ENCODE peak calls at places on chromosome 7, in seven cellular contexts. D is neuronal stem cell, S is IMR-90, M is H9, G is trophoblast cell, P is H1, V is mesenchymal stem cell. A is an unnamed sample.

GRCh38 chr7:130369110-130369711 is 11.1 kb upstream of the CPA1 start:
- DNase-seq in V (peak), M (no peak), P (no peak), S (peak), D (no peak), G (peak), A (peak)

GRCh38 chr7:106283831-106284515 is 810 bp downstream of the NAMPT start:
- DNase-seq in M (no peak), S (peak), V (peak), D (peak), G (peak), P (no peak), A (peak)

GRCh38 chr7:102146989-102147388 is 139.7 kb upstream of the SH2B2 start:
- DNase-seq in P (no peak), D (no peak), S (peak), G (no peak), M (no peak), V (no peak), A (no peak)

GRCh38 chr7:42262907-42263466 is 26.0 kb upstream of the GLI3 start:
- DNase-seq in G (peak), D (no peak), M (peak), S (peak), P (no peak), V (no peak), A (peak)

GRCh38 chr7:135538387-135538786 is 19.3 kb upstream of the NUP205 start:
- DNase-seq in S (no peak), G (no peak), D (no peak), V (no peak), M (no peak), P (no peak), A (no peak)

GRCh38 chr7:109213081-109213480 is 643.4 kb downstream of the DNAJB9 start:
- DNase-seq in G (peak), M (no peak), P (no peak), D (no peak), V (no peak), S (no peak), A (peak)

GRCh38 chr7:112515989-112516388 is 35.2 kb downstream of the LSMEM1 start:
- DNase-seq in P (no peak), V (no peak), D (no peak), G (no peak), S (no peak), M (no peak), A (peak)

GRCh38 chr7:105388373-105389089 is at the start of gene SRPK2:
- DNase-seq in P (no peak), S (peak), G (peak), V (peak), D (peak), M (peak), A (peak)

GRCh38 chr7:148686312-148686937 is 12.3 kb upstream of the CUL1 start:
- DNase-seq in D (no peak), S (no peak), V (no peak), M (no peak), G (no peak), P (no peak), A (no peak)

GRCh38 chr7:47327698-47328391 is 254.1 kb downstream of the TNS3 start:
- DNase-seq in M (peak), G (peak), S (peak), P (peak), D (peak), V (peak), A (peak)

GRCh38 chr7:47373871-47374451 is 207.9 kb downstream of the TNS3 start:
- DNase-seq in P (no peak), G (no peak), S (no peak), M (no peak), V (no peak), D (no peak), A (no peak)

GRCh38 chr7:13852281-13852968 is 137.0 kb downstream of the ETV1 start:
- DNase-seq in P (no peak), V (peak), G (no peak), S (no peak), D (no peak), M (no peak), A (no peak)

GRCh38 chr7:111796671-111797070 is 234.4 kb upstream of the IMMP2L start:
- DNase-seq in G (no peak), V (peak), M (no peak), D (peak), S (peak), P (no peak), A (peak)

GRCh38 chr7:2967238-2967637 is 76.4 kb downstream of the CARD11 start:
- DNase-seq in S (no peak), V (no peak), P (no peak), D (no peak), G (no peak), M (no peak), A (peak)

GRCh38 chr7:146956323-146956722 is 839.7 kb downstream of the CNTNAP2 start:
- DNase-seq in V (no peak), G (no peak), M (no peak), P (no peak), D (no peak), S (no peak), A (no peak)

GRCh38 chr7:148919859-148920258 is 35.8 kb upstream of the EZH2 start:
- DNase-seq in M (no peak), S (no peak), D (no peak), P (no peak), G (no peak), V (no peak), A (no peak)

GRCh38 chr7:99027241-99027640 is 116.7 kb downstream of the SMURF1 start:
- DNase-seq in S (peak), V (no peak), G (no peak), D (no peak), P (no peak), M (no peak), A (no peak)

GRCh38 chr7:82677064-82677463 is 233.5 kb upstream of the CACNA2D1 start:
- DNase-seq in G (no peak), P (no peak), D (no peak), S (no peak), V (peak), M (no peak), A (peak)

GRCh38 chr7:65239707-65240352 is 133.8 kb upstream of the ZNF92 start:
- DNase-seq in M (peak), D (peak), S (no peak), G (no peak), V (peak), P (peak), A (peak)

GRCh38 chr7:3283130-3283704 is 17.8 kb upstream of the SDK1 start:
- DNase-seq in D (no peak), M (no peak), G (no peak), P (no peak), V (no peak), S (no peak), A (no peak)

GRCh38 chr7:69859342-69859741 is 261.1 kb downstream of the AUTS2 start:
- DNase-seq in V (no peak), G (no peak), D (no peak), P (no peak), S (no peak), M (no peak), A (no peak)

GRCh38 chr7:159095979-159096411 is 48.7 kb downstream of the VIPR2 start:
- DNase-seq in D (no peak), M (peak), V (no peak), G (no peak), S (no peak), P (no peak), A (no peak)

GRCh38 chr7:44881610-44882009 is 3.7 kb downstream of the PURB start:
- DNase-seq in D (no peak), V (peak), S (peak), M (no peak), G (no peak), P (no peak), A (no peak)

GRCh38 chr7:75993689-75994387 is 557 bp downstream of the TMEM120A start:
- DNase-seq in G (peak), V (peak), S (peak), M (peak), P (no peak), D (peak), A (peak)

GRCh38 chr7:47827321-47827720 is 120.9 kb downstream of the PKD1L1 start:
- DNase-seq in V (no peak), P (no peak), D (no peak), S (no peak), G (no peak), M (no peak), A (no peak)

GRCh38 chr7:23662983-23663313 is 17.1 kb upstream of the FAM221A start:
- DNase-seq in S (no peak), P (no peak), D (no peak), M (no peak), V (no peak), G (no peak), A (no peak)

GRCh38 chr7:44565097-44565794 is 8.5 kb downstream of the DDX56 start:
- DNase-seq in G (peak), P (peak), M (peak), S (peak), D (peak), V (peak), A (peak)

GRCh38 chr7:157412021-157412443 is 75.2 kb downstream of the DNAJB6 start:
- DNase-seq in S (peak), G (peak), M (no peak), D (no peak), V (peak), P (no peak), A (no peak)

GRCh38 chr7:92563345-92563744 is 26.8 kb downstream of the FAM133B start:
- DNase-seq in P (no peak), S (no peak), V (no peak), G (no peak), D (peak), M (no peak), A (peak)

GRCh38 chr7:81957517-81957916 is 187.7 kb upstream of the HGF start:
- DNase-seq in D (no peak), P (no peak), V (peak), S (no peak), M (no peak), G (no peak), A (no peak)

GRCh38 chr7:46139079-46139478 is 218.0 kb upstream of the IGFBP3 start:
- DNase-seq in P (no peak), S (peak), G (peak), V (peak), M (no peak), D (no peak), A (peak)

GRCh38 chr7:6387734-6388294 is 59.9 kb downstream of the DAGLB start:
- DNase-seq in S (no peak), V (no peak), D (no peak), G (no peak), P (no peak), M (no peak), A (no peak)
- H2BK5ac ChIP-seq in S (peak), V (no peak), D (no peak), G (no peak), P (no peak), M (no peak), A (no peak)

GRCh38 chr7:123057926-123058325 is 62.4 kb upstream of the TAS2R16 start:
- DNase-seq in D (no peak), G (no peak), M (no peak), S (no peak), V (no peak), P (no peak), A (no peak)
- H3K9ac ChIP-seq in D (no peak), G (no peak), M (no peak), S (no peak), V (no peak), P (no peak), A (no peak)

GRCh38 chr7:100944138-100944537 is 5.2 kb upstream of the MUC3A start:
- DNase-seq in P (no peak), M (no peak), D (no peak), G (no peak), S (no peak), V (no peak), A (no peak)

GRCh38 chr7:100946111-100946510 is 3.2 kb upstream of the MUC3A start:
- DNase-seq in D (no peak), M (no peak), V (no peak), P (no peak), G (no peak), S (no peak), A (no peak)

GRCh38 chr7:100943693-100944092 is 5.6 kb upstream of the MUC3A start:
- DNase-seq in P (no peak), D (no peak), S (no peak), M (no peak), V (no peak), G (no peak), A (no peak)

GRCh38 chr7:100946766-100947365 is 2.5 kb upstream of the MUC3A start:
- DNase-seq in D (no peak), S (no peak), V (no peak), M (no peak), G (no peak), P (no peak), A (no peak)

GRCh38 chr7:100942038-100942774 is 7.1 kb upstream of the MUC3A start:
- DNase-seq in M (no peak), P (no peak), G (no peak), S (no peak), V (no peak), D (no peak), A (no peak)
- H2BK5ac ChIP-seq in M (no peak), P (no peak), G (no peak), S (no peak), V (no peak), D (no peak), A (no peak)

GRCh38 chr7:22564511-22565045 is 64.6 kb upstream of the STEAP1B start:
- DNase-seq in M (no peak), G (no peak), D (no peak), V (peak), P (no peak), S (peak), A (no peak)
- H3K9ac ChIP-seq in M (no peak), G (no peak), D (no peak), V (peak), P (no peak), S (peak), A (no peak)

GRCh38 chr7:28202222-28202621 is 21.6 kb upstream of the JAZF1 start:
- DNase-seq in D (no peak), M (no peak), G (no peak), S (no peak), V (no peak), P (no peak), A (no peak)

GRCh38 chr7:28205505-28205904 is 24.9 kb upstream of the JAZF1 start:
- DNase-seq in P (no peak), G (no peak), S (no peak), D (no peak), V (no peak), M (no peak), A (no peak)

GRCh38 chr7:28207486-28208158 is 27.0 kb upstream of the JAZF1 start:
- DNase-seq in P (no peak), M (no peak), V (no peak), G (no peak), S (no peak), D (no peak), A (no peak)

GRCh38 chr7:28200598-28200997 is 20.0 kb upstream of the JAZF1 start:
- DNase-seq in M (no peak), D (no peak), V (no peak), P (no peak), S (no peak), G (no peak), A (no peak)

DNA sequence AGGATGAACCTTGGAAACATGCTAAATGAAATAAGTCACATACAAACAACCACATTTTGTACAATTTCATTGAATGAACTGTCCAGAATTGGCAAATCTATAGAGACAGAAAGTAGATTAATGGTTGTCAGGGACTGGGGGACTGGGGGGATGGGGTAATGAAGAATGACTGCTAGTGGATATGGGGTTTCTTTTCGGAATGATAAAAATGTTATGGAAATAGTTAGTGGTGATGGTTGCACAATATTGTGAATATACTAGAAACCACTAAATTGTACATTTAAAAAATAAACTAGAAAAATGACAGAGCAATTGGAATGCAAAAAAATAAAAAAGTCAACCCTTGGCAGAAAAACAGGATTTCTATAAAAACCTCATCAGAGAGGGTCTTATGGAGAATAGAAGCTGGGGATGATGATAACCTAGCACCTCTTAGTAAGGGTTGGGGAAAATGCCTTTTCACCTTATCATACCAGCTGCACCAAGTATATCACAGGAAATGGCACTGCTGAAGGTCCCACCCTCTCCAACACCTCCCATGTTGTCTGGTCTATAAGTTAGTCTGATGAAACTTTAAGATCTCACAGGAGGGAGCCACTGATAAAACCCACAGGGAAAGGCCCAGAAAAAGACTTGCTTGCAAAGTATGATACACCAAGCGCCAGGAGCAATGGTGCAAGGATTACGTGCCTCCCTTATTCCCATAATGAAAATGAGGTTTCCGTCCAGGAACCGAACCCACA is 23.1 kb upstream of the JAZF1 start:
- DNase-seq in S (no peak), P (no peak), V (no peak), D (no peak), G (no peak), M (no peak), A (no peak)
- H2BK5ac ChIP-seq in S (no peak), P (no peak), V (no peak), D (no peak), G (no peak), M (no peak), A (no peak)

DNA sequence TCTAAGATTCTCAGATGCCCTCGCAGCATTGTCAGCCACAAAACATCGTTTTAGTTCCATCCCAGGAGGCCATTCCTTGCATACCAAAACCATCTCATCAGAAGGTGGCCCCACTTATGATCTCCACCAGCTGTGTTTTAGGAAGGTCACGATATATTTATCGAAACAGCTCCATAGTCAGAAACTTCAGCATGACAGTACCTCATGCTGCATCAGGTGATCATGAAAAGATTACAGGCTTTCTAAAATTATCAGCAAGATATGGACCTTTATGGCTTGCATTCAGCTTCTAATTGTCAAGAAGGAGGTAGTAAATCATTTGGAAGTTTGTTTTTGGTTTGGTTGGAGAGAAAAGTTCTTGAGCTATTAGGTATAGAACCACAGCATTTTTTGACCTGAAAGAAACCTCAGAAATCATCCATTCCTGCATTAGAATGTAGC is 20.0 kb downstream of the JAZF1 start:
- DNase-seq in M (no peak), V (peak), G (no peak), S (peak), P (no peak), D (no peak), A (peak)
- H3K9ac ChIP-seq in M (no peak), V (no peak), G (no peak), S (no peak), P (no peak), D (no peak), A (no peak)

GRCh38 chr7:150973571-150974451 is 4.3 kb downstream of the KCNH2 start:
- DNase-seq in P (no peak), M (peak), S (no peak), G (no peak), V (no peak), D (no peak), A (no peak)
- H2BK5ac ChIP-seq in P (peak), M (no peak), S (no peak), G (no peak), V (no peak), D (peak), A (no peak)

GRCh38 chr7:55185321-55185802 is 166.5 kb downstream of the EGFR start:
- DNase-seq in S (peak), G (peak), D (no peak), M (no peak), V (no peak), P (no peak), A (no peak)
- H3K9ac ChIP-seq in S (no peak), G (no peak), D (peak), M (no peak), V (peak), P (no peak), A (no peak)

GRCh38 chr7:132142006-132142405 is 434.3 kb downstream of the PLXNA4 start:
- DNase-seq in M (no peak), P (no peak), G (no peak), V (no peak), S (no peak), D (no peak), A (peak)
- H2BK5ac ChIP-seq in M (no peak), P (no peak), G (no peak), V (no peak), S (no peak), D (no peak), A (no peak)

DNA sequence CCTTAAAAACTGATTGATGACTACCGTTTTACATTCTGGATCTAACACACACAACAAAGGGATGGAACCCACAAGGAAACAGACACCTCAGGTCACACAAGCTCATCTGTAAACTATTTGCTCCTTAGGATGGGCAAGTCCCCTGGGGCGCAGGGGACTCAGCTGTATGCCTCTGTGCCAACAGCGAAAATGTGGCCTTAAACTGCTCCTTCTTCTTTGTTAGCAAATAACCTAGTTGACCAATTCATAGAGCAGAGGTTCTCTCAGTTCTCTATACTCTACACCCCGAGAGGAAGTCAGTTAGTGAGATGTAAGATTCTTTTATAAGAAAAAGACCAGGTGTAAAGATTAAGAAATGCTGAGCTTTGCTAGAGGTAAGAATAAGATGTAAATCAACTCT is 181.9 kb upstream of the PRSS58 start:
- DNase-seq in S (no peak), G (no peak), V (no peak), P (no peak), M (no peak), D (no peak), A (no peak)
- H3K9ac ChIP-seq in S (no peak), G (no peak), V (no peak), P (no peak), M (no peak), D (no peak), A (no peak)

A was measured in mesendoderm.